ENCODE peak calls at places on chromosomes 3 and 15, in eight cellular contexts. D is heart right ventricle; X is AG09309; J is pancreas; P is heart left ventricle; B is AG09319; O is CD4-positive, alpha-beta T cell; M is endothelial cell. C is an unnamed sample.

GRCh38 chr3:65871305-65872141 is 167.2 kb downstream of the MAGI1 start:
- DNase-seq in D (peak), X (no peak), J (peak), P (peak), B (no peak), O (no peak), M (no peak), C (no peak)

GRCh38 chr15:77122576-77122975 is 51.7 kb upstream of the TSPAN3 start:
- DNase-seq in D (no peak), X (no peak), J (no peak), P (no peak), B (no peak), O (no peak), M (no peak), C (no peak)

GRCh38 chr3:70519005-70519404 is 206.6 kb upstream of the MDFIC2 start:
- DNase-seq in D (no peak), X (no peak), J (no peak), P (no peak), B (no peak), O (no peak), M (no peak), C (no peak)

GRCh38 chr3:184765730-184766074 is 46.3 kb upstream of the VPS8 start:
- DNase-seq in D (no peak), X (no peak), J (peak), P (no peak), B (no peak), O (no peak), M (no peak), C (no peak)

GRCh38 chr3:74287557-74287956 is 326.9 kb downstream of the CNTN3 start:
- DNase-seq in D (no peak), X (no peak), J (no peak), P (no peak), B (no peak), O (no peak), M (no peak), C (no peak)

GRCh38 chr3:127454968-127455367 is 135.6 kb downstream of the TPRA1 start:
- DNase-seq in D (no peak), X (no peak), J (no peak), P (no peak), B (no peak), O (no peak), M (no peak), C (no peak)

GRCh38 chr3:104367000-104367399 is 999.7 kb upstream of the ALCAM start:
- DNase-seq in D (peak), X (no peak), J (no peak), P (no peak), B (no peak), O (no peak), M (no peak), C (no peak)

GRCh38 chr3:42013652-42014442 is 51.9 kb upstream of the ULK4 start:
- DNase-seq in D (peak), X (no peak), J (peak), P (peak), B (no peak), O (peak), M (no peak), C (peak)

GRCh38 chr15:67042490-67043181 is 22.8 kb upstream of the SMAD3 start:
- DNase-seq in D (no peak), X (no peak), J (no peak), P (no peak), B (no peak), O (no peak), M (no peak), C (no peak)

GRCh38 chr15:28021281-28022039 is 77.7 kb downstream of the OCA2 start:
- DNase-seq in D (peak), X (no peak), J (peak), P (peak), B (no peak), O (no peak), M (peak), C (no peak)

GRCh38 chr15:28020644-28021043 is 78.5 kb downstream of the OCA2 start:
- DNase-seq in D (no peak), X (no peak), J (no peak), P (no peak), B (no peak), O (no peak), M (no peak), C (no peak)

GRCh38 chr15:28018291-28019044 is 80.6 kb downstream of the OCA2 start:
- DNase-seq in D (no peak), X (no peak), J (no peak), P (no peak), B (no peak), O (no peak), M (no peak), C (no peak)

GRCh38 chr15:28017423-28017924 is 81.6 kb downstream of the OCA2 start:
- DNase-seq in D (no peak), X (no peak), J (no peak), P (no peak), B (no peak), O (no peak), M (no peak), C (no peak)

DNA sequence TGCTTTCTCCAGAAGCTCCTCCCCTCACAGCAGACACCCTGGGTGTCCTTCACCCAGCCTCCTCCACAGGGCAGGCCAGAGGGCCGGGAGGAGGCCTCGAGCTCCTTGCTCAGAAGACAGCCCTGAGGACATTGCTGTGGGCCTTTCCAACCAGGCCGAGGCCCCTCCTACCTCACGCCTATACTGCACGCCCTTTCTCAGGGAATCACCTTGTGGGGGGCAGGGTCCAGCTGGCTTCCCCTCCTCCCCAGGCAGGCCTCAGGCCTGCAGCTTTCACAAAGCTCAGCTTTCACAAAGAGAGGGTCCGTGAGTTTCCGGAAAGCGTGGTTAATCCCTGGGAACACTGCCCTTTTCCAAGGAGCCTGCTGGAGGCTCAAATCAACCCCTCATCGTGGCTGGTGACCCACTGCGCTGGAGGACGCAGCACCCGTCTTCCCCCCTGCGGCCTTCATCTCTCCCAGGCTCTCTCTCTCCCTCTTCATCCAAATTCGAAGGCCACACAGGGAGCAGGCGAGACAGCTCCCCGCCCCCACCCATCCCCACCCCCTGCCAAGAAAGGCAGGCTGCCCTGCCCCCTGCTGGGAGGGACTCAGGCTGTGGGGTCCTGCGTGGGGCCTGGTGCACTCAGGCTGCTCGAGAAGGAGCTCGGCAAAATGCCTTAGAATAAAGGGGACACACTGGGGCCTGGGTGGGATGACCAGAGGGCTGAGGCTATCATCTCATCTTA is 79.4 kb downstream of the OCA2 start:
- DNase-seq in D (no peak), X (no peak), J (no peak), P (no peak), B (no peak), O (no peak), M (peak), C (no peak)
- TF ChIP-seq CTCF in D (no peak), X (no peak), J (no peak), P (no peak), B (no peak), O (no peak), M (no peak), C (no peak)

DNA sequence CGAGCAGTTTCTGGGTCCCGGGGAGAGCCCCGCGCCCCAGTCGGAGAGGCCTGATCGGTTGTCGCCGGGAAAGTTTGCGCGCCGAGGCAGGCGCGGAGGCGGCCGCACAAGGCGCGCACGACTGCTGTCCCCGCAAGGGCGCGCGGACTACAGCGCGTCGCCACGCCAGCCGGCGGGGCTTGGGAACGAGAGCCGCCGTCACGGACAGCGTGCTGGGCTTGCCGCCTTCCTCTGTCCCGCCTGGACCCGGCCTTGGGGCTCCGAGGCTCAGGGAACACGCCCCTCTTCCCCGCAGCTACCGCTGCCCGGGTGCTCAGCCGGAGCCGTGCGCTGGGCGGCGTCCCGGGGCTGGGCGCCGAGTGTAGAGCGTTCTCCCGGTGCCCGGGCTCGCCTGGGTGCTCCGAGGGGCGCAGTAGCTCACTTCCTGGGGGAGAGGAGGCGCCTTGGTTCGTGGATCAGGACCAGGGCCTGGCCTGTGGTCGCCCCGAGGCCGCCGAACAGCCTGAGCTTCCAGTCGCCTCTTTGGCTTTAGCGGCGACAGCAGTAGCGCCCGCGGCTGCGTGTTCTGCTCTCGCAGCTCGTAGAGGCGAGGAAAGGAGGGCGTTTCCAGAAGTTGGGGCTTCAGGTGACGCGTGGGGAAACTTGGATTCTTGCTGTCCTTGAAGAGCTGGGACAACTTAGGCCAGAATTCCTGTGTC is 226.6 kb upstream of the C2CD4B start:
- DNase-seq in D (peak), X (no peak), J (peak), P (peak), B (no peak), O (no peak), M (peak), C (peak)
- TF ChIP-seq CTCF in D (peak), X (peak), J (no peak), P (peak), B (peak), O (no peak), M (no peak), C (no peak)

DNA sequence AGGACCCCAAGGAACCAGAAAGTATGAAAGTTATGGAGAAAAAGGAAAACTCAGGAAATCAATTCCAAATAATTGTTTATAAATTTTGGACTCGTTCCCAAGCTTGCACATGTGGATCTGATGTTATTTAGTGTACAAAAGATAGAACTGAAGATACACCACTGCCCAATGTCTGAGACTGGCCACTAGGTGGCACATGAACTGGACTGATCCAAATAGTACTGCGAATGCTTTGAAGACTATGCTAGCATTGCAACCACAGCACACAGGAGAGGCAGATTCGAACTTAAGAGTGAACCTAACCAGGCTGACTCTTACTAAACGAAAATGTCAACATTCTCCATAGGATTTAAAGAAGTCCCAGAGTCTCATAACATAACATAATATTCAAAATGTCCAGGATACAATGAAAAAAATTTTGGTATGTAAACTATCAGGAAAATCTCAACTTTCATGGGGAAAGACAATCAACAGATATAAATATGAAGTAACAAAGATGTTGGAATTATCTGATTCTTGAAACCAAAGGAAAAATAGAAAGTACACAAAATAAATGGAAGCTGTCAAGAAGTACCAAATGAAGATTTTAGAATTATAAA is 596.7 kb downstream of the FGF12 start:
- DNase-seq in D (peak), X (no peak), J (no peak), P (peak), B (no peak), O (no peak), M (peak), C (no peak)
- TF ChIP-seq CTCF in D (peak), X (peak), J (peak), P (peak), B (peak), O (peak), M (peak), C (no peak)

GRCh38 chr3:101676219-101676764 is 640 bp downstream of the ZBTB11 start:
- DNase-seq in D (peak), X (peak), J (peak), P (peak), B (peak), O (peak), M (peak), C (peak)
- TF ChIP-seq CTCF in D (no peak), X (peak), J (no peak), P (no peak), B (no peak), O (no peak), M (no peak), C (no peak)

GRCh38 chr3:107443461-107443860 is 66.2 kb downstream of the CCDC54 start:
- DNase-seq in D (no peak), X (no peak), J (no peak), P (no peak), B (no peak), O (no peak), M (no peak), C (no peak)
- TF ChIP-seq CTCF in D (no peak), X (no peak), J (no peak), P (no peak), B (no peak), O (no peak), M (no peak), C (no peak)

GRCh38 chr3:159266779-159267178 is 464.9 kb downstream of the MFSD1 start:
- DNase-seq in D (no peak), X (no peak), J (no peak), P (no peak), B (no peak), O (no peak), M (peak), C (no peak)
- TF ChIP-seq CTCF in D (peak), X (peak), J (no peak), P (peak), B (no peak), O (no peak), M (peak), C (no peak)

GRCh38 chr3:140360332-140360731 is 317.5 kb upstream of the TRIM42 start:
- DNase-seq in D (no peak), X (no peak), J (no peak), P (no peak), B (no peak), O (no peak), M (no peak), C (no peak)
- TF ChIP-seq CTCF in D (no peak), X (no peak), J (no peak), P (no peak), B (no peak), O (no peak), M (no peak), C (no peak)

DNA sequence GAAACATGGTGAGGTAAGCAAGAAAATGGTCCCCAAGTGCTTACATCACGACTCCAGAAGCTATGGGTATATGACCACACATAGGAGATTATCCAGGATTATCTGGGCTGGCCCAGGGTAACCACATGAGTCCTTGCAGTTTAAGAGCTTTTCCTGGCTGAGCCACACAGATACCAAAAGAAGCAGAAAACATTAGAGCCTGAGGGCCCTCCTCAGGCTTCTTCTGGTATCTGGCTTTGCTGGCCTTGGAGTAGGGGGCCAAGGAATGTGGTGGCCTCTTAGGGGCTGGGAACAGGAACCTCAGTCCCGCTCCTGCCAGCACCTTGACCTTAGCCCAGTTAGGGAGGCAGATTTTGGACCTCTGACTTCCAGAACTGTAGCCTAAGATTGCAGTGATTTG is 259.1 kb downstream of the KCNMB2 start:
- DNase-seq in D (no peak), X (no peak), J (no peak), P (no peak), B (no peak), O (no peak), M (no peak), C (no peak)
- TF ChIP-seq CTCF in D (no peak), X (no peak), J (no peak), P (no peak), B (no peak), O (no peak), M (no peak), C (no peak)

GRCh38 chr3:87158823-87159222 is 68.3 kb upstream of the CHMP2B start:
- DNase-seq in D (no peak), X (no peak), J (no peak), P (no peak), B (no peak), O (no peak), M (no peak), C (no peak)
- TF ChIP-seq CTCF in D (no peak), X (no peak), J (no peak), P (no peak), B (no peak), O (no peak), M (no peak), C (no peak)

C was measured in activated B cell treated with CpG ODN at 0.5 μM for 24 hours.